ENCODE peak calls at places on chromosomes 12 and 14, in ten cellular contexts. I, E, F, K, B, H, Z, T, W and Q are unnamed samples.

GRCh38 chr12:104957388-104958008 is 592 bp downstream of the SLC41A2 start:
- DNase-seq in I (peak), E (no peak), F (no peak), K (no peak), B (no peak), H (peak), Z (peak), T (peak), W (no peak), Q (peak)

GRCh38 chr14:88706425-88706824 is 86.3 kb downstream of the EML5 start:
- DNase-seq in I (no peak), E (no peak), F (no peak), K (peak), B (no peak), H (no peak), Z (peak), T (no peak), W (peak), Q (no peak)

GRCh38 chr12:50314629-50315312 is 31.5 kb upstream of the LIMA1 start:
- DNase-seq in I (no peak), E (peak), F (no peak), K (peak), B (no peak), H (peak), Z (peak), T (no peak), W (peak), Q (peak)

GRCh38 chr12:124682425-124683329 is 115.3 kb upstream of the NCOR2 start:
- DNase-seq in I (no peak), E (no peak), F (no peak), K (no peak), B (no peak), H (no peak), Z (no peak), T (no peak), W (no peak), Q (no peak)

GRCh38 chr12:63196168-63196567 is 45.2 kb upstream of the AVPR1A start:
- DNase-seq in I (no peak), E (no peak), F (no peak), K (no peak), B (no peak), H (no peak), Z (no peak), T (no peak), W (no peak), Q (no peak)

GRCh38 chr14:61168126-61168525 is 113.0 kb downstream of the TMEM30B start:
- DNase-seq in I (no peak), E (no peak), F (no peak), K (no peak), B (no peak), H (no peak), Z (no peak), T (no peak), W (no peak), Q (no peak)

GRCh38 chr12:93387780-93388179 is 10.1 kb downstream of the NUDT4 start:
- DNase-seq in I (no peak), E (no peak), F (peak), K (peak), B (no peak), H (no peak), Z (peak), T (no peak), W (peak), Q (no peak)

GRCh38 chr14:103548463-103549351 is 13.8 kb downstream of the BAG5 start:
- DNase-seq in I (no peak), E (no peak), F (no peak), K (no peak), B (no peak), H (no peak), Z (no peak), T (peak), W (no peak), Q (no peak)

GRCh38 chr14:61927015-61927414 is 164.8 kb downstream of the SNAPC1 start:
- DNase-seq in I (no peak), E (no peak), F (no peak), K (peak), B (no peak), H (no peak), Z (peak), T (no peak), W (peak), Q (no peak)

GRCh38 chr12:105507311-105508035 is 177.0 kb downstream of the C12orf75 start:
- DNase-seq in I (no peak), E (no peak), F (no peak), K (no peak), B (no peak), H (no peak), Z (no peak), T (no peak), W (no peak), Q (no peak)

GRCh38 chr12:52494518-52494917 is 1.5 kb upstream of the KRT6A start:
- DNase-seq in I (no peak), E (no peak), F (no peak), K (peak), B (no peak), H (no peak), Z (peak), T (peak), W (peak), Q (no peak)

GRCh38 chr12:57464569-57464968 is 5.0 kb downstream of the GLI1 start:
- DNase-seq in I (no peak), E (no peak), F (no peak), K (no peak), B (no peak), H (no peak), Z (no peak), T (no peak), W (no peak), Q (no peak)

GRCh38 chr12:112122823-112123690 is 2.3 kb upstream of the TRAFD1 start:
- DNase-seq in I (no peak), E (peak), F (no peak), K (no peak), B (no peak), H (no peak), Z (peak), T (no peak), W (peak), Q (peak)

GRCh38 chr12:7667025-7667575 is 1.4 kb upstream of the APOBEC1 start:
- DNase-seq in I (no peak), E (peak), F (no peak), K (no peak), B (no peak), H (no peak), Z (no peak), T (no peak), W (no peak), Q (no peak)

GRCh38 chr14:105941226-105942166 is 415.1 kb downstream of the TMEM121 start:
- DNase-seq in I (no peak), E (no peak), F (no peak), K (no peak), B (no peak), H (no peak), Z (no peak), T (no peak), W (no peak), Q (no peak)

GRCh38 chr12:132257955-132258490 is 71.4 kb downstream of the GALNT9 start:
- DNase-seq in I (no peak), E (no peak), F (no peak), K (no peak), B (no peak), H (no peak), Z (no peak), T (no peak), W (no peak), Q (no peak)

GRCh38 chr12:106682594-106683234 is 91.8 kb upstream of the RIC8B start:
- DNase-seq in I (no peak), E (no peak), F (no peak), K (peak), B (no peak), H (peak), Z (peak), T (no peak), W (peak), Q (no peak)